ENCODE peak calls at places on chromosomes 6 and 20, in seven cellular contexts. E is astrocyte, X is body of pancreas, Z is ovary, T is HCT116, K is cardiac muscle cell, C is neural progenitor cell. A is an unnamed sample. For H3K27me3, the result is how much of the 10 kb centered on the place peaks cover.

GRCh38 chr6:131858765-131859490 is 51.1 kb downstream of the ENPP1 start:
- DNase-seq in E (peak), X (no peak), Z (no peak), T (no peak), K (no peak), C (no peak), A (no peak)

GRCh38 chr20:32078777-32079176 is 26.7 kb downstream of the HCK start:
- DNase-seq in E (no peak), X (no peak), Z (no peak), T (no peak), K (no peak), C (no peak), A (no peak)

GRCh38 chr6:71473908-71474307 is 185.3 kb downstream of the OGFRL1 start:
- DNase-seq in E (peak), X (peak), Z (peak), T (no peak), K (peak), C (no peak), A (peak)

GRCh38 chr6:80537321-80537972 is 431.0 kb downstream of the BCKDHB start:
- DNase-seq in E (no peak), X (no peak), Z (no peak), T (no peak), K (no peak), C (no peak), A (no peak)

GRCh38 chr6:85008311-85009015 is 244.1 kb upstream of the TBX18 start:
- DNase-seq in E (no peak), X (no peak), Z (no peak), T (no peak), K (peak), C (no peak), A (no peak)

GRCh38 chr6:15551798-15552197 is 111.0 kb downstream of the DTNBP1 start:
- DNase-seq in E (peak), X (peak), Z (no peak), T (no peak), K (peak), C (peak), A (no peak)

GRCh38 chr6:25175216-25175615 is 104.0 kb upstream of the CARMIL1 start:
- DNase-seq in E (peak), X (no peak), Z (no peak), T (no peak), K (peak), C (no peak), A (no peak)

GRCh38 chr6:127404594-127405178 is 54.5 kb downstream of the KIAA0408 start:
- DNase-seq in E (no peak), X (no peak), Z (no peak), T (no peak), K (no peak), C (no peak), A (no peak)

GRCh38 chr6:21033095-21033494 is 498.8 kb downstream of the CDKAL1 start:
- DNase-seq in E (no peak), X (no peak), Z (no peak), T (no peak), K (no peak), C (no peak), A (no peak)

GRCh38 chr20:57133926-57134650 is 132.4 kb downstream of the BMP7 start:
- DNase-seq in E (no peak), X (no peak), Z (no peak), T (no peak), K (no peak), C (no peak), A (no peak)

GRCh38 chr20:59604770-59605665 is 678 bp downstream of the PHACTR3 start:
- DNase-seq in E (no peak), X (no peak), Z (no peak), T (no peak), K (no peak), C (peak), A (no peak)

GRCh38 chr20:1734269-1734858 is 76.8 kb upstream of the SIRPG start:
- DNase-seq in E (no peak), X (no peak), Z (no peak), T (no peak), K (no peak), C (no peak), A (no peak)

GRCh38 chr6:5379647-5380242 is 118.4 kb downstream of the FARS2 start:
- DNase-seq in E (no peak), X (no peak), Z (no peak), T (peak), K (peak), C (peak), A (no peak)

GRCh38 chr6:6597682-6598081 is 9.2 kb downstream of the LY86 start:
- DNase-seq in E (no peak), X (no peak), Z (no peak), T (no peak), K (no peak), C (no peak), A (no peak)

GRCh38 chr20:40945754-40946451 is 82.7 kb upstream of the TOP1 start:
- DNase-seq in E (peak), X (peak), Z (peak), T (peak), K (peak), C (peak), A (no peak)

GRCh38 chr6:159463440-159463839 is 229.6 kb downstream of the SOD2 start:
- DNase-seq in E (no peak), X (no peak), Z (no peak), T (peak), K (peak), C (peak), A (no peak)

GRCh38 chr20:51337126-51337805 is 205.3 kb downstream of the NFATC2 start:
- DNase-seq in E (no peak), X (no peak), Z (no peak), T (no peak), K (no peak), C (no peak), A (no peak)

GRCh38 chr6:7720346-7720745 is 5.6 kb upstream of the BMP6 start:
- DNase-seq in E (no peak), X (no peak), Z (no peak), T (no peak), K (no peak), C (no peak), A (no peak)

GRCh38 chr6:30075094-30075986 is at the start of gene RNF39:
- DNase-seq in E (no peak), X (peak), Z (no peak), T (no peak), K (peak), C (peak), A (no peak)
- H3K27me3 ChIP-seq in E (half or more), X (under half), Z (under half), T (under half), K (half or more), C (half or more), A (under half)

GRCh38 chr20:61757678-61758555 is 307.8 kb downstream of the TAF4 start:
- DNase-seq in E (peak), X (no peak), Z (no peak), T (no peak), K (peak), C (no peak), A (no peak)
- H3K27me3 ChIP-seq in E (under half), X (under half), Z (under half), T (under half), K (under half), C (under half), A (under half)

GRCh38 chr20:21708738-21709534 is 3.5 kb downstream of the PAX1 start:
- DNase-seq in E (no peak), X (no peak), Z (no peak), T (no peak), K (no peak), C (no peak), A (no peak)
- H3K27me3 ChIP-seq in E (half or more), X (under half), Z (under half), T (under half), K (half or more), C (half or more), A (under half)

GRCh38 chr20:8021541-8022269 is 2.1 kb upstream of the TMX4 start:
- DNase-seq in E (no peak), X (no peak), Z (no peak), T (no peak), K (peak), C (no peak), A (no peak)

GRCh38 chr20:8019178-8019997 is at the start of gene TMX4:
- DNase-seq in E (peak), X (peak), Z (peak), T (peak), K (peak), C (peak), A (peak)

GRCh38 chr20:8018928-8019177 is 708 bp downstream of the TMX4 start:
- DNase-seq in E (no peak), X (peak), Z (no peak), T (no peak), K (peak), C (no peak), A (no peak)

GRCh38 chr20:8020314-8021079 is 936 bp upstream of the TMX4 start:
- DNase-seq in E (no peak), X (no peak), Z (no peak), T (no peak), K (peak), C (no peak), A (no peak)

DNA sequence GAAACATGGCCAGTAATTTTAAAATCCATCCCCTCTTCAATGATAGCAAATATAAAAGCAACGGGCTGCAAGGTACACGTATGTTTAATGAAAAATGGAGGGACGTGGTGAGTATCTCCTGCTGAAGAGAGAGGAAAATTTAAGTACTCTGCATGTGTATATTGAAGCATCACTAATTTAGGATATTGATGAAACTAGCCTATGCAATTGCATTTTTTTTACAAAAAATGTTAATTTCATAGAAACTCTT is 362 bp upstream of the TMX4 start:
- DNase-seq in E (no peak), X (no peak), Z (no peak), T (no peak), K (no peak), C (no peak), A (no peak)
- H3K27me3 ChIP-seq in E (under half), X (under half), Z (under half), T (under half), K (under half), C (under half), A (under half)

GRCh38 chr6:1600764-1601615 is 8.7 kb upstream of the FOXC1 start:
- DNase-seq in E (no peak), X (no peak), Z (no peak), T (no peak), K (no peak), C (no peak), A (peak)

GRCh38 chr6:1599469-1599868 is 10.2 kb upstream of the FOXC1 start:
- DNase-seq in E (no peak), X (no peak), Z (no peak), T (no peak), K (no peak), C (no peak), A (no peak)

GRCh38 chr6:1598886-1599285 is 10.8 kb upstream of the FOXC1 start:
- DNase-seq in E (no peak), X (no peak), Z (no peak), T (no peak), K (no peak), C (no peak), A (no peak)

GRCh38 chr6:1601616-1602355 is 7.9 kb upstream of the FOXC1 start:
- DNase-seq in E (no peak), X (no peak), Z (no peak), T (no peak), K (no peak), C (no peak), A (no peak)

DNA sequence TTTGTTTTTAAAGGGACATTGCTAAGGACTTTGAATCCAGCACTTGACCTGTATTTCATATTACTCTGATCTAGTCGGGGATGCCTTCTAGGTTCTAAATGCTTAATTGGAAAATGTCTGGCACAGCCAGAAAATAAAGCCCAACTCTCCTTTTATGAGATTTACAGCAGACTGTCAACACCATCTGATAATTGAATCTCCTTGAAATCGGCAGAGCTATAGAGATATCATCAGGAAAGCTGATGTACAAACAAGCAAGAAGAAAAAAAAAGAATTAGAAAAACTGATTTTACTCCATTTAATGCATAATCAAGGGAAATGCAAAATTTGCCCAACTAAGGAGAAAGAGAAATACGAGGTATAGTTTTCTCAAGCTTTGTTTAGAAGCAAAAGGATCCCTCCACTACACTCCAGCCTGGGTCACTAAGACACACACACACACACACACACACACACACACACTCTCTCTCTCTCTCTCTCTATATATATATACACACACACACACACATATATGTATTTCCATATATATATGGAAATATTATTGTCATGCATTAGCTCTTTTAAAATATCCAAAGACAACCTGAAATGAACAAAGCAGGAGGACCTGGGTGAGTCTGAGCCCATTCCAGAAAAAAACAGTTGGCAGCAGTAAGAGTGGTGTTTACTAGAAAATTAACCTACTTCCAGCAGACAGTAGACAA is 9.5 kb upstream of the FOXC1 start:
- DNase-seq in E (no peak), X (no peak), Z (no peak), T (no peak), K (no peak), C (no peak), A (no peak)
- H3K27me3 ChIP-seq in E (half or more), X (under half), Z (under half), T (under half), K (under half), C (half or more), A (under half)

GRCh38 chr6:166162599-166163342 is 4.9 kb downstream of the TBXT start:
- DNase-seq in E (no peak), X (no peak), Z (no peak), T (no peak), K (no peak), C (no peak), A (no peak)
- H3K27me3 ChIP-seq in E (under half), X (under half), Z (under half), T (under half), K (half or more), C (half or more), A (under half)

DNA sequence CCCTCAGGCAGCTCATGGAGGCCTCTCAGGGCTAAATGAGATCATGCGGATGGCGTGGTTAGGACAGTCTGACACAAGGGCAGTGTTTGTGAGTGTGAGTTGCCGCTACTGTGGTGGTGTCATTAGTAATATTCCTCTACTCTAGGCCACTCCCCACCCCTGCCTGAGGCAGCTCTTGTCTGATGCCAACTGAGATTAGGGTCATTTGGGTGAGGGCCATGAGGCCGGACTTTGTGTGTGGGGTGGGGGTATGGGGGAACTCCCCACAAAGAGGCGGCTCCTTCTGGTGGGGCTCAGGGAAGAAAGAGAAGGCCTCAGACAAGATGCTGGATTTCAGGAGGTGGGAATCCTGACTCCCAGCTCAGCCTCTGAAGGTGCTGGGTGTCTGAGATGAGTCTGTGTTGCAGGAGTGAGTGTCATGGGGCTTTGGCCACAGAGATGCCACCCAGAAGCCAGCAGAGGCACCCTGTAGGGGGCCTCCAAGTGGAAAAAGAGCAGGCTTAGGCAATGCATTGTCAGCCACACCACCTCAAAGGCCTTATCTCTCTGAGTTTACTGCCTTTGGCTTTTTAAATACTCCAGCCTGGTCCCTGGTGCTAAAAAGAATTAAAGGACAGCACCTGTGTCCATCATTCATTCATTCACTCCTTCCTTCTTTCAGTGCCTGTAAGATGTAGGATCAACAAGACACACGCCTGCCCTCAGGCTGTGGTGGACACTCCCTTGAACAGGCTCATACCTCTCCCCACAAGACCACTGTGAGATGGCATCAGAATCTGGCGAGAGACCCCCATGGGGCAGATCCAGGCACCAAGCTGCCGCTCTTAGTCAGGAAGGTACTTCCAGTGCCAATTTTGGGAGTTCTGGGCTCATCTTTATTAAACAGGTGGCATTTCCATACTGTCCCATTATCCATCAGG is 175.2 kb downstream of the MRPL14 start:
- DNase-seq in E (peak), X (no peak), Z (no peak), T (no peak), K (no peak), C (no peak), A (no peak)
- H3K27me3 ChIP-seq in E (under half), X (under half), Z (under half), T (under half), K (under half), C (under half), A (under half)

DNA sequence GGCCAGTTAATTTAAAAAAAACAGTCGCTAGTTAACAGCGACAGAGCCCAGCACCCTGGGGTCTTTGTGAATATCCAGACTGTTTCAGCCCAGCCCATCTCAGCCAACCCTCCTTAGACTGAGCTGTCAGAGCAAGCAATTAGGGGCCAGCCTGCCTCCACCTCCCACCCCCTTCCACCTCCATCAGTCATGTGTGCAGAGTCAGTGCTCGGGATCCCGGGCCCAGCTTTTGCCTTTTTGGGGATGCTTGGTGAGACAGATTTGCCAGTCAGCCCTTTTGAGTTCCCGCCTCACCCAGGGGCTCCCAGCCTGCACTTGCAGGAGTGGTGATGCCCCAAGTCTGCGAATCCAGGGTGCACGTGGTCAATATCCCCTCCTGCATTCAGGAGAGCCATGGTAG is 6.5 kb upstream of the FAM83D start:
- DNase-seq in E (no peak), X (no peak), Z (no peak), T (no peak), K (no peak), C (peak), A (no peak)
- H3K27me3 ChIP-seq in E (under half), X (under half), Z (under half), T (under half), K (under half), C (under half), A (under half)

DNA sequence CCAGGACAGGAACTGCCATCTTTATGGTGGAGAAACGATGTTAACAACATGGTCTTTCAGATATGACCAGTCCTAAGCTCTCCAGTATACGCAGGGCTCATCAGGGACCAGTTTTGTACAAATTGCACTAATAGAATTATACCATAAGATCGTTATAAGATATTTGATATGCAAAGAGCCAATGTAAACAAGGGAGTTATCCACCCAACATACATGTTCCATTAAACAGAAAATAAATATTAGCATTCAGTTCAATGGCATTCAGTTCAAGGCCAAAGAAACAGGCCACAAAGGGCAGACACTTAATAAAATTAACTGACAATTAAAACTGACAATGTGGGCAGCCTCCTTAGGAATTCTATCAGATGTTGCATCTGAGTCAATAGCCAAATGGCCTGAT is 2.6 kb downstream of the GFOD1 start:
- DNase-seq in E (no peak), X (no peak), Z (no peak), T (no peak), K (no peak), C (no peak), A (no peak)
- H3K27me3 ChIP-seq in E (under half), X (under half), Z (under half), T (under half), K (under half), C (half or more), A (under half)

A was measured in ascending aorta.